ENCODE peak calls at places on chromosomes 7 and 10, in eight cellular contexts. One of them, this sample, is unnamed.
A peak's percentile ranks its signal among the peaks of the same experiment; 100 is the strongest.

GRCh38 chr7:2761131-2761624 is 73.2 kb downstream of the AMZ1 start:
- DNase-seq in B cell: no peak
- DNase-seq in neural crest cell: no peak
- DNase-seq in colonic mucosa: no peak
- DNase-seq in psoas muscle: no peak
- DNase-seq in lower lobe of right lung: no peak
- DNase-seq in brain microvascular endothelial cell: no peak
- DNase-seq in MCF 10A: no peak
- DNase-seq in this sample: no peak

GRCh38 chr10:89391882-89392756 is at the start of gene IFIT1:
- DNase-seq in B cell: peak; percentile 50
- DNase-seq in neural crest cell: no peak
- DNase-seq in colonic mucosa: peak; percentile 73
- DNase-seq in psoas muscle: no peak
- DNase-seq in lower lobe of right lung: no peak
- DNase-seq in brain microvascular endothelial cell: peak; percentile 78
- DNase-seq in MCF 10A: peak; percentile 85
- DNase-seq in this sample: no peak

GRCh38 chr7:20560325-20561180 is 54.9 kb upstream of the ABCB5 start:
- DNase-seq in B cell: no peak
- DNase-seq in neural crest cell: no peak
- DNase-seq in colonic mucosa: no peak
- DNase-seq in psoas muscle: no peak
- DNase-seq in lower lobe of right lung: no peak
- DNase-seq in brain microvascular endothelial cell: no peak
- DNase-seq in MCF 10A: no peak
- DNase-seq in this sample: no peak

GRCh38 chr7:89623018-89623672 is 531.1 kb upstream of the STEAP1 start:
- DNase-seq in B cell: no peak
- DNase-seq in neural crest cell: no peak
- DNase-seq in colonic mucosa: no peak
- DNase-seq in psoas muscle: no peak
- DNase-seq in lower lobe of right lung: no peak
- DNase-seq in brain microvascular endothelial cell: peak; percentile 6
- DNase-seq in MCF 10A: peak; percentile 56
- DNase-seq in this sample: no peak

GRCh38 chr7:130908345-130909160 is 174.5 kb upstream of the KLF14 start:
- DNase-seq in B cell: no peak
- DNase-seq in neural crest cell: no peak
- DNase-seq in colonic mucosa: peak; percentile 58
- DNase-seq in psoas muscle: no peak
- DNase-seq in lower lobe of right lung: no peak
- DNase-seq in brain microvascular endothelial cell: no peak
- DNase-seq in MCF 10A: no peak
- DNase-seq in this sample: no peak

GRCh38 chr10:86047588-86047987 is 319.0 kb downstream of the GRID1 start:
- DNase-seq in B cell: peak; percentile 19
- DNase-seq in neural crest cell: no peak
- DNase-seq in colonic mucosa: no peak
- DNase-seq in psoas muscle: no peak
- DNase-seq in lower lobe of right lung: no peak
- DNase-seq in brain microvascular endothelial cell: no peak
- DNase-seq in MCF 10A: no peak
- DNase-seq in this sample: no peak

GRCh38 chr10:5573968-5574641 is 49.3 kb downstream of the CALML3 start:
- DNase-seq in B cell: no peak
- DNase-seq in neural crest cell: no peak
- DNase-seq in colonic mucosa: no peak
- DNase-seq in psoas muscle: peak; percentile 57
- DNase-seq in lower lobe of right lung: peak; percentile 34
- DNase-seq in brain microvascular endothelial cell: no peak
- DNase-seq in MCF 10A: no peak
- DNase-seq in this sample: no peak

GRCh38 chr7:100895701-100895955 is at the start of gene ACHE:
- DNase-seq in B cell: no peak
- DNase-seq in neural crest cell: no peak
- DNase-seq in colonic mucosa: no peak
- DNase-seq in psoas muscle: no peak
- DNase-seq in lower lobe of right lung: no peak
- DNase-seq in brain microvascular endothelial cell: no peak
- DNase-seq in MCF 10A: no peak
- DNase-seq in this sample: no peak

GRCh38 chr10:21399392-21400015 is 126.0 kb downstream of the SKIDA1 start:
- DNase-seq in B cell: no peak
- DNase-seq in neural crest cell: no peak
- DNase-seq in colonic mucosa: no peak
- DNase-seq in psoas muscle: no peak
- DNase-seq in lower lobe of right lung: no peak
- DNase-seq in brain microvascular endothelial cell: peak; percentile 94
- DNase-seq in MCF 10A: peak; percentile 62
- DNase-seq in this sample: no peak

GRCh38 chr10:104059364-104059763 is 26.3 kb downstream of the COL17A1 start:
- DNase-seq in B cell: no peak
- DNase-seq in neural crest cell: no peak
- DNase-seq in colonic mucosa: no peak
- DNase-seq in psoas muscle: no peak
- DNase-seq in lower lobe of right lung: no peak
- DNase-seq in brain microvascular endothelial cell: no peak
- DNase-seq in MCF 10A: no peak
- DNase-seq in this sample: no peak

GRCh38 chr7:52925332-52925731 is 110.1 kb upstream of the POM121L12 start:
- DNase-seq in B cell: no peak
- DNase-seq in neural crest cell: no peak
- DNase-seq in colonic mucosa: no peak
- DNase-seq in psoas muscle: no peak
- DNase-seq in lower lobe of right lung: no peak
- DNase-seq in brain microvascular endothelial cell: no peak
- DNase-seq in MCF 10A: no peak
- DNase-seq in this sample: no peak

GRCh38 chr7:104040666-104041065 is 51.2 kb upstream of the RELN start:
- DNase-seq in B cell: no peak
- DNase-seq in neural crest cell: no peak
- DNase-seq in colonic mucosa: no peak
- DNase-seq in psoas muscle: no peak
- DNase-seq in lower lobe of right lung: no peak
- DNase-seq in brain microvascular endothelial cell: no peak
- DNase-seq in MCF 10A: no peak
- DNase-seq in this sample: no peak

GRCh38 chr10:88389456-88389855 is 193.7 kb downstream of the RNLS start:
- DNase-seq in B cell: peak; percentile 46
- DNase-seq in neural crest cell: peak; percentile 18
- DNase-seq in colonic mucosa: peak; percentile 68
- DNase-seq in psoas muscle: no peak
- DNase-seq in lower lobe of right lung: no peak
- DNase-seq in brain microvascular endothelial cell: peak; percentile 73
- DNase-seq in MCF 10A: peak; percentile 65
- DNase-seq in this sample: no peak

GRCh38 chr10:12487366-12487765 is 138.0 kb downstream of the CAMK1D start:
- DNase-seq in B cell: no peak
- DNase-seq in neural crest cell: no peak
- DNase-seq in colonic mucosa: no peak
- DNase-seq in psoas muscle: no peak
- DNase-seq in lower lobe of right lung: no peak
- DNase-seq in brain microvascular endothelial cell: no peak
- DNase-seq in MCF 10A: no peak
- DNase-seq in this sample: no peak

GRCh38 chr10:12481956-12482355 is 132.6 kb downstream of the CAMK1D start:
- DNase-seq in B cell: no peak
- DNase-seq in neural crest cell: no peak
- DNase-seq in colonic mucosa: no peak
- DNase-seq in psoas muscle: no peak
- DNase-seq in lower lobe of right lung: no peak
- DNase-seq in brain microvascular endothelial cell: no peak
- DNase-seq in MCF 10A: no peak
- DNase-seq in this sample: peak; percentile 77

GRCh38 chr10:12482586-12482985 is 133.2 kb downstream of the CAMK1D start:
- DNase-seq in B cell: no peak
- DNase-seq in neural crest cell: no peak
- DNase-seq in colonic mucosa: no peak
- DNase-seq in psoas muscle: no peak
- DNase-seq in lower lobe of right lung: no peak
- DNase-seq in brain microvascular endothelial cell: no peak
- DNase-seq in MCF 10A: no peak
- DNase-seq in this sample: no peak

GRCh38 chr10:12483996-12484944 is 134.9 kb downstream of the CAMK1D start:
- DNase-seq in B cell: no peak
- DNase-seq in neural crest cell: no peak
- DNase-seq in colonic mucosa: peak; percentile 78
- DNase-seq in psoas muscle: no peak
- DNase-seq in lower lobe of right lung: no peak
- DNase-seq in brain microvascular endothelial cell: no peak
- DNase-seq in MCF 10A: no peak
- DNase-seq in this sample: peak; percentile 43

DNA sequence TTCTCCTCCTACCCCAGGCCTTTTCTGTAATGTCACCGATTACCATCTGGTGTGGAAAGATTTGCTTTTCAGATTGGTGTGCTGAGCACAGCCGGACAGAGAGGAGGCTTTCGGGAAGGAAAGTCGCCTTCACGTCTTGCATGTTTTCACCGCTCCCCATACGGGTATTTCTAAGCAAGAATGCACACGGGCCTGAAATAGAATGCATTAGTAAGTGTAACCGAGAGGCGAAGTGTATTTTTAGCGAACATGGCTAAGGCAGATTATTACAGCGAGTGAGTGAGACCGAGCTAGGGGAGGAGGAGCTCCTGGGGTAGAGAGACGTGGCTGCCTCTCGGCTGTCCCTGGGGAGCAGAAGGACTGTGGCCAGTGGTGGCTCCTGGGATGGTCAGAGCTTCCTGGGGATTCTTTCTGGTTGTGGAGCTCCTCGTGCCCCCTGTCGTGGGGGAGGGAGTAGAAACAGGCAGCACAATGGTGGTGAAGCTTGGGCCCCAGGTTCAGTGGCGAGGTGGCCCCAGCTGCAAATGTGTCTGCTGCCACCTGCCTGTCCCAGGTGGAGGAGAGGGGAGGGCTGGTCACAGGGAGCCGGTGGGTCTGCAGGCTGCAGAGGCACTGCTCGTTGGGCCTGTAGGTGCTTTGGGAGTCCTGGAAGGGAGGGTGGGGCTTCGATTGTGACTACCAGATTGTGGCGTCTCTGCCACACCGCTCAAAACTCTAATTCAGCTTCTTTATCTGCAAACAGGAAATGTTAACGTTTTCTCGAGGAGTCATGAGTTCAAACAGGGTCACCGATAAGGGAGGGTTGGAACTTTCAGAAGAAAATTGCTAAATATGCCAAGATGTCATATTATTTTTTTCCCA is 135.8 kb downstream of the CAMK1D start:
- DNase-seq in B cell: peak; percentile 62
- DNase-seq in neural crest cell: no peak
- DNase-seq in colonic mucosa: peak; percentile 47
- DNase-seq in psoas muscle: peak; percentile 64
- DNase-seq in lower lobe of right lung: no peak
- DNase-seq in brain microvascular endothelial cell: peak; percentile 58
- DNase-seq in MCF 10A: no peak
- DNase-seq in this sample: no peak
- TF ChIP-seq CTCF in B cell: peak; percentile 32
- TF ChIP-seq CTCF in neural crest cell: no peak
- TF ChIP-seq CTCF in colonic mucosa: peak; percentile 15
- TF ChIP-seq CTCF in psoas muscle: no peak
- TF ChIP-seq CTCF in lower lobe of right lung: no peak
- TF ChIP-seq CTCF in brain microvascular endothelial cell: no peak
- TF ChIP-seq CTCF in MCF 10A: no peak
- TF ChIP-seq CTCF in this sample: no peak

GRCh38 chr10:36636285-36636839 is 489.0 kb upstream of the ANKRD30A start:
- DNase-seq in B cell: no peak
- DNase-seq in neural crest cell: no peak
- DNase-seq in colonic mucosa: no peak
- DNase-seq in psoas muscle: no peak
- DNase-seq in lower lobe of right lung: no peak
- DNase-seq in brain microvascular endothelial cell: no peak
- DNase-seq in MCF 10A: no peak
- DNase-seq in this sample: no peak
- TF ChIP-seq CTCF in B cell: no peak
- TF ChIP-seq CTCF in neural crest cell: no peak
- TF ChIP-seq CTCF in colonic mucosa: no peak
- TF ChIP-seq CTCF in psoas muscle: no peak
- TF ChIP-seq CTCF in lower lobe of right lung: no peak
- TF ChIP-seq CTCF in brain microvascular endothelial cell: no peak
- TF ChIP-seq CTCF in MCF 10A: no peak
- TF ChIP-seq CTCF in this sample: no peak

DNA sequence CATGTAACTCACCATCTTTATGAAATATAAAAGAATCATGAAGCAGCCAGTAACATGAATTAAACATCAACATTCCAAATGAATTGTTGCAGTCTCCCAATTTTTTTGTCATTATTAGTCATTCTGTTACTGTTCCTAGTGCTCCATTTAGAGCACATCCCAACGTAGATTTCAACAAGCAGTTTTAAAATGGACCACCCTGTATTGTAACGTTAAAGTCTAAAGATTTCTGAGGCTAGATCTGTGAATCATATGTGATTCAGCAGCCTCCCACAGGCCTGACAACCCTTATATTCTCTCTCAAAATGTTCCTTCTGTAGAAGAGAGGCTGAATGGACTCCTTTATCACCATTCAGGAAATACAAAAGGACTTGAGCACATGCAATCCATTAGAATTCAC is 81.4 kb downstream of the CACNA2D1 start:
- DNase-seq in B cell: no peak
- DNase-seq in neural crest cell: no peak
- DNase-seq in colonic mucosa: no peak
- DNase-seq in psoas muscle: no peak
- DNase-seq in lower lobe of right lung: no peak
- DNase-seq in brain microvascular endothelial cell: peak; percentile 51
- DNase-seq in MCF 10A: no peak
- DNase-seq in this sample: no peak
- TF ChIP-seq CTCF in B cell: no peak
- TF ChIP-seq CTCF in neural crest cell: no peak
- TF ChIP-seq CTCF in colonic mucosa: no peak
- TF ChIP-seq CTCF in psoas muscle: no peak
- TF ChIP-seq CTCF in lower lobe of right lung: no peak
- TF ChIP-seq CTCF in brain microvascular endothelial cell: no peak
- TF ChIP-seq CTCF in MCF 10A: no peak
- TF ChIP-seq CTCF in this sample: no peak

DNA sequence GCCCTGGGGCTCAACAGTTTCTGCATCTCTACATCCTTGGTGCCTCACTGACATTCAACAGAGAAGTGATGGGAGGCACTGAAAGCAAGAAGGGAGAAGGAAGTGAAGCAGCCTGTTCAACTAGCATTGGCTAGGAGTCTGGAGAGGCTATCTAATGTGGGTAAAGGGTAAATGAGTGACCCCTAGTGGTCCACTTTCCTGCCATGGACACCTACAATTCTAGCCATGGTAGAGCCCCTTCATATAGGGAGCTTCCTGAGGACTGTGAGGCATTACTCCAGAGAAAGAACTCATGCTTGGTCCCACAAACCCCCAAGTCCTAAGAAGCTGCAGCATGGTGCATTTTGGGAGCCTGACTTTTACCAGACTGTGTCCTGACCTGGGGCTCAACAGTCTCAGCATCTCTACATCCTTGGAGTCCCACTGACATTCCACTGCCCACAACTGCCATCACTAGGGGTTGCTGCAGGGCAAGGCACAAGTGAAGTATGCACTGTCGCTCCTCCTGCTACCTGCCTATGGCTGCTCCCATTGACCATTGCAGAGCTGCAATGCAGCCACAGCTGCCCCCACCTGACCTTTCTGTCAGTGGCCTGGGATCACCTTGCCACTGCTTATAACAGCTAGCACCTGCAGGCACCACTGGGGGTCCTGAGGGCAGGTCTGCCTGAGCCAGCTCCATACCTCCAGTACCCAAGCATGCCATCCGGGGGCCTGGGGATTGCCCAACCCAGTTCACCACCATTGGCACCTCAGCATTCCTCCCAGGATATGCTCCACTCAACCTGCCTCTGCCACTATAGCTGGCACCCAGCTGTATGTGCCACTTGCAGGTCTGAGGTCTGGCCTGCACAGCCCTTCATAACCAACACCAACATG is 44.1 kb upstream of the CDK6 start:
- DNase-seq in B cell: no peak
- DNase-seq in neural crest cell: no peak
- DNase-seq in colonic mucosa: peak; percentile 24
- DNase-seq in psoas muscle: peak; percentile 36
- DNase-seq in lower lobe of right lung: no peak
- DNase-seq in brain microvascular endothelial cell: no peak
- DNase-seq in MCF 10A: peak; percentile 42
- DNase-seq in this sample: no peak
- TF ChIP-seq CTCF in B cell: no peak
- TF ChIP-seq CTCF in neural crest cell: peak; percentile 5
- TF ChIP-seq CTCF in colonic mucosa: no peak
- TF ChIP-seq CTCF in psoas muscle: peak; percentile 18
- TF ChIP-seq CTCF in lower lobe of right lung: peak; percentile 47
- TF ChIP-seq CTCF in brain microvascular endothelial cell: peak; percentile 41
- TF ChIP-seq CTCF in MCF 10A: no peak
- TF ChIP-seq CTCF in this sample: no peak

This sample was measured in D721Med.